ENCODE peak calls at places on chromosomes 7 and 10, in eight cellular contexts. Z is brain microvascular endothelial cell, K is WERI-Rb-1, D is fibroblast of lung, C is epithelial cell of esophagus, T is upper lobe of right lung, V is psoas muscle, R is sigmoid colon. N is an unnamed sample.

GRCh38 chr10:17041626-17042520 is 87.7 kb downstream of the CUBN start:
- DNase-seq in Z (no peak), K (no peak), D (peak), C (no peak), T (no peak), V (no peak), R (no peak), N (no peak)

GRCh38 chr10:16436367-16436757 is 448 bp upstream of the PTER start:
- DNase-seq in Z (no peak), K (no peak), D (peak), C (peak), T (no peak), V (no peak), R (no peak), N (no peak)

GRCh38 chr7:26912933-26913536 is 48.6 kb upstream of the SKAP2 start:
- DNase-seq in Z (no peak), K (no peak), D (no peak), C (no peak), T (no peak), V (no peak), R (no peak), N (no peak)

GRCh38 chr7:147605326-147605725 is 985.2 kb upstream of the C7orf33 start:
- DNase-seq in Z (no peak), K (no peak), D (no peak), C (no peak), T (no peak), V (no peak), R (no peak), N (no peak)

GRCh38 chr7:149688836-149689590 is 84.4 kb downstream of the ZNF467 start:
- DNase-seq in Z (no peak), K (no peak), D (no peak), C (no peak), T (no peak), V (no peak), R (no peak), N (no peak)

GRCh38 chr7:44056681-44057080 is 8.7 kb downstream of the PGAM2 start:
- DNase-seq in Z (no peak), K (no peak), D (no peak), C (no peak), T (peak), V (no peak), R (peak), N (no peak)

GRCh38 chr10:7488418-7488829 is 77.6 kb upstream of the SFMBT2 start:
- DNase-seq in Z (peak), K (no peak), D (peak), C (peak), T (no peak), V (no peak), R (peak), N (peak)

GRCh38 chr7:130266258-130266960 is at the start of gene CPA2:
- DNase-seq in Z (no peak), K (no peak), D (no peak), C (no peak), T (no peak), V (no peak), R (no peak), N (no peak)

GRCh38 chr7:132398253-132398913 is 177.9 kb downstream of the PLXNA4 start:
- DNase-seq in Z (no peak), K (peak), D (no peak), C (no peak), T (no peak), V (peak), R (peak), N (no peak)

GRCh38 chr10:114893248-114893647 is 44.7 kb upstream of the TRUB1 start:
- DNase-seq in Z (no peak), K (no peak), D (no peak), C (no peak), T (no peak), V (no peak), R (no peak), N (peak)

GRCh38 chr10:110176122-110176521 is 31.3 kb upstream of the MXI1 start:
- DNase-seq in Z (no peak), K (no peak), D (no peak), C (no peak), T (no peak), V (no peak), R (no peak), N (no peak)

GRCh38 chr7:29488977-29489376 is 74.7 kb upstream of the PRR15 start:
- DNase-seq in Z (peak), K (no peak), D (peak), C (peak), T (no peak), V (no peak), R (no peak), N (peak)

GRCh38 chr10:31261502-31262311 is 57.3 kb upstream of the ZEB1 start:
- DNase-seq in Z (peak), K (no peak), D (peak), C (no peak), T (no peak), V (no peak), R (no peak), N (no peak)

GRCh38 chr10:80078448-80079311 is at the start of gene TMEM254:
- DNase-seq in Z (peak), K (peak), D (peak), C (peak), T (peak), V (peak), R (peak), N (peak)
- TF ChIP-seq CTCF in Z (no peak), K (no peak), D (no peak), C (no peak), T (no peak), V (no peak), R (no peak), N (no peak)

GRCh38 chr7:158704524-158705233 is at the start of gene NCAPG2:
- DNase-seq in Z (peak), K (peak), D (peak), C (peak), T (peak), V (peak), R (peak), N (peak)
- TF ChIP-seq CTCF in Z (peak), K (no peak), D (no peak), C (peak), T (peak), V (peak), R (peak), N (no peak)

GRCh38 chr10:88472540-88472939 is 110.6 kb downstream of the RNLS start:
- DNase-seq in Z (no peak), K (no peak), D (no peak), C (no peak), T (no peak), V (no peak), R (no peak), N (peak)
- TF ChIP-seq CTCF in Z (peak), K (no peak), D (peak), C (no peak), T (peak), V (no peak), R (no peak), N (no peak)

DNA sequence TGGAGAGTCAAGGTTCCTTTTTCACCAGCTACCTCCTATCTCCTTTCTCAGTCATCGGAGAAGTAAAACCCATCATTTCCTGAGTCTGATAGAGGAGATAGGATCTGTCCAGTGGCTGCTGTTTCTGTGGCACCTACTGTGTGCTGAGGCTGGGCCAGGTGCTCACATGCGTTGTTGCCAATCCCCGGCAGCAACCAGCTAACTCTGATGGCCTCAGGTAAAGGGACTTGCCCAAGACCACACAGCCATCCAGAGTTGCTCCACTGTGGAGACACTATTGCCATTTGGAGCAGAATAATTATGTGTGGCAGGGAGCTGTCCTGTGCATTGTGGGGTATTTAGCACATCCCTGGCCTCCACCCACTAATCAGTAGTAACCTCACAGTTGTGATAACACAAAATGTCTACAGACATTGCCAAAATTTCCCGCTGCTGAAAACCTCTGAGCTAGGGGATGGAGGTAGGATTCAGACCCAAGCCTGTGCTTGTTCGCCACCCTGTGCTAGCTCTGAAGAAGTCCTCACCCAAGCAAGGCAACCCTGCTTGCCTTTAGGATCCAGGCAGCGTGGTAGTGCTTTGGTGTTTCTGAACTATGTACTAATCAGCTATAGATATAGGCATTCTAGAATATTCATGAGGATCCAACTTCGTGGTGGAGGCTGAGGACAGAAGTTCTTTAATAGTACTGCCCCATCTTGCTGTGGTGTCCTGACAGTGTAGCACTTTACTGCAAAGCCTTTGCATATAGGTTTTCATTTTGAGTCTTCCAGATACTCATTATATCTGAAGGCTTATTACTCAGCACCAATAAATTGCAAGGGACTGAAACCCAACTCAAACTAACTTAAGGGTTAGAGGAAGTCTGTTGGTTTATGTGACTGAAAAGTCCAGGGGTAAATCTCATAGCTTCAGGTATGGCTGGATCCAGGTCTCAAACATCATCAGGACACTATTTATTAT is 164.6 kb downstream of the GRK5 start:
- DNase-seq in Z (peak), K (no peak), D (no peak), C (no peak), T (peak), V (no peak), R (no peak), N (no peak)
- TF ChIP-seq CTCF in Z (peak), K (no peak), D (no peak), C (no peak), T (no peak), V (no peak), R (no peak), N (no peak)

GRCh38 chr10:84845628-84846261 is 517.4 kb downstream of the CCSER2 start:
- DNase-seq in Z (no peak), K (peak), D (no peak), C (peak), T (no peak), V (no peak), R (no peak), N (no peak)
- TF ChIP-seq CTCF in Z (peak), K (peak), D (no peak), C (peak), T (peak), V (no peak), R (no peak), N (no peak)

GRCh38 chr7:66844552-66845381 is 76.3 kb upstream of the TMEM248 start:
- DNase-seq in Z (peak), K (peak), D (peak), C (peak), T (peak), V (peak), R (peak), N (peak)
- TF ChIP-seq CTCF in Z (peak), K (peak), D (peak), C (peak), T (peak), V (peak), R (peak), N (no peak)

GRCh38 chr7:156778668-156779067 is 114.3 kb downstream of the LMBR1 start:
- DNase-seq in Z (no peak), K (no peak), D (no peak), C (no peak), T (no peak), V (no peak), R (no peak), N (no peak)
- TF ChIP-seq CTCF in Z (no peak), K (no peak), D (no peak), C (no peak), T (no peak), V (no peak), R (no peak), N (no peak)

GRCh38 chr7:154777023-154777422 is 225.9 kb downstream of the PAXIP1 start:
- DNase-seq in Z (no peak), K (no peak), D (peak), C (peak), T (no peak), V (no peak), R (no peak), N (peak)
- TF ChIP-seq CTCF in Z (no peak), K (no peak), D (no peak), C (no peak), T (no peak), V (no peak), R (no peak), N (no peak)

GRCh38 chr7:42097756-42098155 is 139.3 kb downstream of the GLI3 start:
- DNase-seq in Z (peak), K (peak), D (peak), C (peak), T (no peak), V (no peak), R (no peak), N (peak)
- TF ChIP-seq CTCF in Z (peak), K (peak), D (peak), C (peak), T (no peak), V (no peak), R (no peak), N (no peak)